ENCODE peak calls at places on chromosomes 16 and 17, in nine cellular contexts. U, M, F, Q, R, E, K, A and V are unnamed samples.

GRCh38 chr16:84569382-84569987 is 48.4 kb downstream of the COTL1 start:
- DNase-seq in U (no peak), M (no peak), F (no peak), Q (no peak), R (peak; percentile 57), E (no peak), K (no peak), A (no peak), V (no peak)

GRCh38 chr16:79962962-79963361 is 362.4 kb upstream of the MAF start:
- DNase-seq in U (no peak), M (no peak), F (no peak), Q (no peak), R (no peak), E (no peak), K (no peak), A (no peak), V (no peak)

GRCh38 chr17:75845933-75846700 is 1.9 kb upstream of the UNC13D start:
- DNase-seq in U (peak; percentile 42), M (peak; percentile 53), F (no peak), Q (peak; percentile 28), R (no peak), E (peak; percentile 78), K (no peak), A (no peak), V (peak; percentile 58)

GRCh38 chr17:41965694-41966375 is 760 bp upstream of the CNP start:
- DNase-seq in U (peak; percentile 82), M (no peak), F (peak; percentile 82), Q (peak; percentile 90), R (peak; percentile 89), E (peak; percentile 86), K (peak; percentile 83), A (no peak), V (peak; percentile 79)

GRCh38 chr16:11263737-11264136 is 5.4 kb downstream of the TNP2 start:
- DNase-seq in U (no peak), M (no peak), F (no peak), Q (no peak), R (no peak), E (no peak), K (no peak), A (no peak), V (no peak)

GRCh38 chr17:44558349-44559287 is 1.3 kb downstream of the FZD2 start:
- DNase-seq in U (no peak), M (no peak), F (no peak), Q (peak; percentile 13), R (no peak), E (no peak), K (no peak), A (no peak), V (no peak)

GRCh38 chr17:4859816-4860625 is 26.9 kb downstream of the MINK1 start:
- DNase-seq in U (no peak), M (no peak), F (no peak), Q (no peak), R (no peak), E (no peak), K (no peak), A (no peak), V (no peak)

GRCh38 chr16:11390573-11391495 is 45.6 kb downstream of the RMI2 start:
- DNase-seq in U (no peak), M (no peak), F (no peak), Q (no peak), R (no peak), E (peak; percentile 38), K (no peak), A (no peak), V (no peak)

GRCh38 chr17:78348055-78348745 is 11.7 kb downstream of the SOCS3 start:
- DNase-seq in U (no peak), M (no peak), F (no peak), Q (no peak), R (no peak), E (no peak), K (no peak), A (no peak), V (no peak)

GRCh38 chr17:79624658-79625478 is 14.0 kb upstream of the RBFOX3 start:
- DNase-seq in U (peak; percentile 47), M (peak; percentile 13), F (no peak), Q (no peak), R (no peak), E (no peak), K (no peak), A (no peak), V (peak; percentile 1)

GRCh38 chr16:74635303-74635702 is 28.4 kb upstream of the GLG1 start:
- DNase-seq in U (no peak), M (no peak), F (no peak), Q (no peak), R (peak; percentile 8), E (no peak), K (no peak), A (no peak), V (no peak)

GRCh38 chr17:45200701-45201100 is 21.0 kb upstream of the FMNL1 start:
- DNase-seq in U (no peak), M (peak; percentile 54), F (no peak), Q (no peak), R (no peak), E (no peak), K (no peak), A (peak; percentile 76), V (no peak)

GRCh38 chr17:65495255-65496060 is 66.0 kb downstream of the AXIN2 start:
- DNase-seq in U (peak; percentile 67), M (no peak), F (peak; percentile 13), Q (no peak), R (no peak), E (no peak), K (no peak), A (no peak), V (no peak)

GRCh38 chr17:34458266-34458665 is 95.2 kb upstream of the CCL1 start:
- DNase-seq in U (no peak), M (no peak), F (no peak), Q (no peak), R (no peak), E (peak; percentile 42), K (no peak), A (no peak), V (no peak)

GRCh38 chr17:58105093-58105492 is 21.9 kb downstream of the DYNLL2 start:
- DNase-seq in U (no peak), M (no peak), F (no peak), Q (no peak), R (no peak), E (no peak), K (no peak), A (no peak), V (no peak)

DNA sequence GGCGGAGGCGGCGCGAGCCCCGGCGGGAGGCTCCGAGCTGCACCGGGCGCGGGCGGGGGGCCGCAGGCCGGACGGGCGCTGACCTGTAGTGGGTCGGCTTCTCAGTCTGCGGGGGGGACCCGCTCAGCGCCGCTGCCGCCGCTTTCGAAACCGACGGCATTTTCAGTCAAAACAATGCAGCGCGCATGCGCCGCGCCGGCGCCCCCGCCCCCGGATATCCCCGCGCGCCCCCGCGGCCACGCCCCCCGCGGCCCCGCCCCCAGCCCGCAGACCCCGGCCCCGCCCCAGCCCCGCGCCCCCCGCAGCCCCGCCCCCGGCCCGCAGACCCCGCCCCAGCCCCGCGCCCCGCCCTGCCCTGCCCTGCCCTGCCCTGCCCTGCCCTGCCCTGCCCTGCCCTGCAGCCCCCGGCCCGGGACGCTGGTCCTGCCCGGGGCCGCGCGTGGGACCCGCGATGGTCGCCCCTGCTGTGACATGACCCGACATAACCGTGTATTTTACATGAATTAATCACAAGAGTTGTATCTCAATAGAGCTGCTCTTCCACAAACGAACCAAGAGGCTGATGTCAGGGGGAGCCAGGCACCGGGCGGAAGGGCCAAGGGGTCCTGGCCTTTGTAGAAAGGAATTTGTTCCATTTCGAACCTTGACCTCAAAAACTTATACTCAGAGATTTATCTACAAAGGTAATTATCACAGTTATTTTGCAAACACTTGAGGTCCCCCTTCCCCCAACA is at the start of gene UNKL:
- DNase-seq in U (peak; percentile 84), M (peak; percentile 79), F (no peak), Q (peak; percentile 79), R (peak; percentile 84), E (peak; percentile 96), K (peak; percentile 95), A (peak; percentile 48), V (peak; percentile 66)
- TF ChIP-seq POLR2A in U (no peak), M (no peak), F (no peak), Q (no peak), R (no peak), E (no peak), K (no peak), A (peak; percentile 32), V (no peak)

GRCh38 chr17:31486351-31487062 is 95.0 kb downstream of the RAB11FIP4 start:
- DNase-seq in U (no peak), M (no peak), F (no peak), Q (peak; percentile 79), R (peak; percentile 75), E (peak; percentile 83), K (no peak), A (no peak), V (no peak)
- H3K27me3 ChIP-seq in U (no peaks in the 10 kb centered on the region), M (peaks cover 15% of the 10 kb centered on the region), F (no peaks in the 10 kb centered on the region), Q (no peaks in the 10 kb centered on the region), R (no peaks in the 10 kb centered on the region), E (no peaks in the 10 kb centered on the region), K (no peaks in the 10 kb centered on the region), A (peaks cover 11% of the 10 kb centered on the region), V (no peaks in the 10 kb centered on the region)

DNA sequence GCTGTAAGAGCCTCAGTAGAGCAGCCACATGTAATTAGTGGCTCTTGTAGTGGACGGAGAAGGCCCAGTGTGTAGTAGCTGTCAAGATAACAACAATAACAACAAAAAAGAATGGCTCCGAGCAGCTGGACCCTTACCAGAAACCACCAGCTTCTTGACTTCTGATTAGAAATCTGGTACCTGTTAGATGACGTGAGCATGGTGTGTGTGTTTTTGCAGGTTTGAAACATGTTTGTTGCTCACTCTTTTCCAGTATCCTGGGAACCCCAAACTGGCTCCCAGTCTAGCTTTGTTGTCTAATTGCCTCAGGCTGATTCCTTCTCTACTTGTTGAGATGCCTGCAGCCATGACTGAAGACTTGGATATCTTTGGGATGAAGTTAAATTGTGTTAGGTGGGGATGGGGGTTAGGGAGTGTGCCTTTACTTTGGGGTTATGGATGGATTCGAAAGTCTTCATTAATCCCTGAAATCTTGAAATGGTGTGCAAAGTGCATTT is 21.0 kb downstream of the IGF2BP1 start:
- DNase-seq in U (no peak), M (no peak), F (no peak), Q (no peak), R (no peak), E (no peak), K (no peak), A (no peak), V (no peak)
- H3K4me1 ChIP-seq in U (no peaks in the 10 kb centered on the region), M (no peaks in the 10 kb centered on the region), F (peaks cover 13% of the 10 kb centered on the region), Q (peaks cover 14% of the 10 kb centered on the region), R (peaks cover 30% of the 10 kb centered on the region), E (no peaks in the 10 kb centered on the region), K (peaks cover 30% of the 10 kb centered on the region), A (no peaks in the 10 kb centered on the region), V (no peaks in the 10 kb centered on the region)

DNA sequence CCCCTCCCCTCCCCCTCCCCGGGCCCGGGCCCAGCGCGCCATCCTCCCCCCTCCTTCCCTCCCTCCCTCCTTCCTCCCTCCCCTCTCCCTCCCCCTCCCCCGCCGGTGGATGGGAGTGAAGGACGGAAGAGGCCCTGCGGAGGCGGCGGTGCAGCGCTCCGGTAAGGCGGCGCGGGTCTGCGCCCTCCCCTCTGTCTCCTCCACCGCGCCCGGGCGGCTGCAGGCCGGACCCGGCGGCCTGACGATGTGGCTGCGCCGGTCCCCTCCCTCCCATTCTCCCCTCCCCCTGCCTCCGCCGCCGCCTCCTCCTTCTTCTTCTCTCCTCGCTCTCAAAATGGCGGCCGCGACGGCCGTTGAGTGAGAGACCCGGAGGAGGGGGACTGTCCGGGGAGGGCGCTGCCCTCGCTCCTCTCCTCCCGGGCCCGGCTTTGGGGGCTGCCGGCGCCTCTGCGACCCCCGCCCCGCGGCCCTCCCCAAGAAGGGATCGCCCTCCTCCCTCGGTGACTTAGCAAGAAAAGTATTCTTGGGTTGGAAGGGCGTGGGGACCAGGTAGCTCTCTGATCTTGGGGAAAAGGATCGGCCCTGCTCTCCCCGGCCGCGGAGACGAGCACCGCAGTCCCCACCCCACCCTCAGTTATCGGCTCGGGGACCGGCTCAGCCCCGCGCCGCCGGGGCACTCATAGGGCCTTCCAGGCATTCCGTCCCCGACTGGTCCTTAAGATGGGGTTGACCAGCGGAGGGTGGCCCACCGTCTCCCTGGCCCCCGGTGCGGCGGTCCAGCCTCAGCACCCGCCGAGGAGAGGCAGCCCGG is 597 bp downstream of the PAFAH1B1 start:
- DNase-seq in U (peak; percentile 88), M (peak; percentile 83), F (peak; percentile 50), Q (peak; percentile 79), R (peak; percentile 82), E (peak; percentile 95), K (peak; percentile 84), A (peak; percentile 79), V (peak; percentile 86)
- TF ChIP-seq POLR2A in U (no peak), M (no peak), F (no peak), Q (no peak), R (no peak), E (no peak), K (no peak), A (peak; percentile 17), V (no peak)